ENCODE peak calls at places on chromosome 12, in eight cellular contexts. M is AG09319, N is non-pigmented ciliary epithelial cell, W is HFFc6, P is fibroblast of pulmonary artery, D is MM.1S, H is GM18507, Z is COR-L47. R is an unnamed sample.

GRCh38 chr12:46332260-46332659 is 40.3 kb downstream of the SLC38A2 start:
- DNase-seq in M (no peak), N (peak; percentile 48), W (peak; percentile 60), P (peak; percentile 42), D (no peak), H (no peak), Z (no peak), R (no peak)

GRCh38 chr12:19138551-19139344 is 9.2 kb downstream of the PLEKHA5 start:
- DNase-seq in M (no peak), N (peak; percentile 79), W (peak; percentile 98), P (no peak), D (no peak), H (no peak), Z (no peak), R (no peak)

GRCh38 chr12:51520576-51521325 is 70.3 kb upstream of the SCN8A start:
- DNase-seq in M (no peak), N (no peak), W (no peak), P (no peak), D (no peak), H (no peak), Z (no peak), R (no peak)

GRCh38 chr12:6224550-6224949 is 24.4 kb downstream of the CD9 start:
- DNase-seq in M (no peak), N (no peak), W (no peak), P (no peak), D (no peak), H (no peak), Z (no peak), R (no peak)

GRCh38 chr12:113291586-113291985 is 43.3 kb downstream of the SLC8B1 start:
- DNase-seq in M (no peak), N (no peak), W (no peak), P (no peak), D (no peak), H (no peak), Z (no peak), R (no peak)

GRCh38 chr12:122517877-122518276 is 8.9 kb downstream of the RSRC2 start:
- DNase-seq in M (peak; percentile 91), N (peak; percentile 91), W (peak; percentile 94), P (peak; percentile 95), D (no peak), H (no peak), Z (no peak), R (no peak)

GRCh38 chr12:68158427-68158826 is 1.1 kb downstream of the IFNG start:
- DNase-seq in M (no peak), N (no peak), W (peak; percentile 22), P (peak; percentile 4), D (peak; percentile 30), H (no peak), Z (peak; percentile 14), R (no peak)

GRCh38 chr12:106179086-106179485 is 40.3 kb upstream of the NUAK1 start:
- DNase-seq in M (no peak), N (no peak), W (no peak), P (no peak), D (no peak), H (no peak), Z (no peak), R (no peak)

GRCh38 chr12:49923878-49924610 is 20.3 kb upstream of the FAIM2 start:
- DNase-seq in M (no peak), N (no peak), W (no peak), P (no peak), D (no peak), H (no peak), Z (no peak), R (no peak)

GRCh38 chr12:65911321-65911720 is 87.0 kb downstream of the HMGA2 start:
- DNase-seq in M (no peak), N (no peak), W (peak; percentile 47), P (peak; percentile 56), D (no peak), H (no peak), Z (peak; percentile 4), R (no peak)

GRCh38 chr12:47717443-47718193 is 7.7 kb downstream of the ENDOU start:
- DNase-seq in M (peak; percentile 75), N (no peak), W (peak; percentile 82), P (peak; percentile 93), D (peak; percentile 53), H (no peak), Z (peak; percentile 74), R (peak; percentile 16)

GRCh38 chr12:29234965-29235364 is 85.9 kb downstream of the FAR2 start:
- DNase-seq in M (no peak), N (no peak), W (no peak), P (peak; percentile 40), D (no peak), H (no peak), Z (no peak), R (no peak)

GRCh38 chr12:124921200-124922008 is 7.0 kb upstream of the UBC start:
- DNase-seq in M (no peak), N (no peak), W (peak; percentile 91), P (peak; percentile 71), D (peak; percentile 72), H (no peak), Z (no peak), R (peak; percentile 66)

GRCh38 chr12:125650587-125650986 is 585.4 kb downstream of the AACS start:
- DNase-seq in M (no peak), N (no peak), W (no peak), P (no peak), D (no peak), H (no peak), Z (no peak), R (no peak)

GRCh38 chr12:108825205-108825950 is 32.0 kb downstream of the SSH1 start:
- DNase-seq in M (no peak), N (no peak), W (no peak), P (peak; percentile 54), D (peak; percentile 50), H (no peak), Z (no peak), R (no peak)

GRCh38 chr12:102317155-102317554 is 119.5 kb upstream of the PMCH start:
- DNase-seq in M (no peak), N (no peak), W (no peak), P (no peak), D (no peak), H (no peak), Z (no peak), R (no peak)

GRCh38 chr12:67727652-67728295 is 79.2 kb downstream of the DYRK2 start:
- DNase-seq in M (no peak), N (no peak), W (no peak), P (no peak), D (no peak), H (no peak), Z (no peak), R (no peak)

GRCh38 chr12:131097247-131098177 is 143.8 kb downstream of the ADGRD1 start:
- DNase-seq in M (no peak), N (no peak), W (no peak), P (no peak), D (no peak), H (no peak), Z (no peak), R (no peak)

GRCh38 chr12:17076335-17076734 is 470.4 kb upstream of the LMO3 start:
- DNase-seq in M (no peak), N (peak; percentile 3), W (no peak), P (no peak), D (no peak), H (no peak), Z (peak; percentile 58), R (no peak)

GRCh38 chr12:3242199-3242863 is 165.2 kb downstream of the TSPAN9 start:
- DNase-seq in M (no peak), N (no peak), W (no peak), P (no peak), D (no peak), H (no peak), Z (no peak), R (peak; percentile 52)

R was measured in LoVo.